ENCODE peak calls at places on chromosome 13, in eight cellular contexts. R, K, O, G, I, T, M and D are unnamed samples.

GRCh38 chr13:22940090-22940710 is 240.6 kb upstream of the SGCG start:
- DNase-seq in R (no peak), K (no peak), O (no peak), G (no peak), I (no peak), T (no peak), M (no peak), D (no peak)

GRCh38 chr13:37417042-37417441 is 181.5 kb downstream of the POSTN start:
- DNase-seq in R (no peak), K (no peak), O (no peak), G (no peak), I (no peak), T (no peak), M (no peak), D (no peak)

GRCh38 chr13:113669231-113669870 is 2.3 kb downstream of the GRK1 start:
- DNase-seq in R (no peak), K (peak), O (no peak), G (no peak), I (no peak), T (peak), M (no peak), D (no peak)

GRCh38 chr13:48797127-48797526 is 143.4 kb downstream of the CYSLTR2 start:
- DNase-seq in R (no peak), K (no peak), O (no peak), G (no peak), I (no peak), T (no peak), M (no peak), D (no peak)

GRCh38 chr13:76293751-76294150 is 592.5 kb downstream of the KCTD12 start:
- DNase-seq in R (no peak), K (no peak), O (no peak), G (no peak), I (no peak), T (no peak), M (no peak), D (no peak)

GRCh38 chr13:82717249-82717648 is 1165.0 kb downstream of the SLITRK1 start:
- DNase-seq in R (no peak), K (no peak), O (no peak), G (no peak), I (no peak), T (no peak), M (no peak), D (peak)

GRCh38 chr13:51729853-51730553 is 74.0 kb downstream of the DHRS12 start:
- DNase-seq in R (peak), K (no peak), O (no peak), G (no peak), I (peak), T (peak), M (peak), D (no peak)

GRCh38 chr13:97231118-97231831 is 9.1 kb downstream of the MBNL2 start:
- DNase-seq in R (no peak), K (no peak), O (no peak), G (no peak), I (no peak), T (no peak), M (no peak), D (no peak)

GRCh38 chr13:31267126-31267784 is 67.5 kb downstream of the B3GLCT start:
- DNase-seq in R (no peak), K (no peak), O (no peak), G (no peak), I (no peak), T (no peak), M (no peak), D (no peak)

GRCh38 chr13:35994131-35994966 is 136.8 kb downstream of the DCLK1 start:
- DNase-seq in R (no peak), K (no peak), O (no peak), G (no peak), I (no peak), T (no peak), M (no peak), D (no peak)

GRCh38 chr13:24670927-24671326 is 9.3 kb upstream of the ATP12A start:
- DNase-seq in R (no peak), K (peak), O (no peak), G (no peak), I (peak), T (peak), M (no peak), D (peak)

GRCh38 chr13:85659493-85659892 is 139.7 kb downstream of the SLITRK6 start:
- DNase-seq in R (no peak), K (no peak), O (no peak), G (no peak), I (no peak), T (no peak), M (no peak), D (no peak)

GRCh38 chr13:112783135-112783945 is 93.5 kb downstream of the ATP11A start:
- DNase-seq in R (no peak), K (no peak), O (no peak), G (no peak), I (no peak), T (no peak), M (no peak), D (no peak)

GRCh38 chr13:69306766-69307165 is 800.9 kb upstream of the ATXN8OS start:
- DNase-seq in R (no peak), K (no peak), O (no peak), G (no peak), I (no peak), T (no peak), M (no peak), D (no peak)

GRCh38 chr13:71320452-71320851 is 546.6 kb downstream of the DACH1 start:
- DNase-seq in R (no peak), K (peak), O (no peak), G (no peak), I (no peak), T (peak), M (no peak), D (peak)

GRCh38 chr13:110106726-110107125 is 200.2 kb downstream of the COL4A1 start:
- DNase-seq in R (no peak), K (no peak), O (no peak), G (no peak), I (no peak), T (no peak), M (no peak), D (no peak)

GRCh38 chr13:71704650-71705049 is 162.4 kb downstream of the DACH1 start:
- DNase-seq in R (no peak), K (no peak), O (no peak), G (no peak), I (no peak), T (no peak), M (no peak), D (no peak)

GRCh38 chr13:80359459-80360297 is 18.8 kb upstream of the SPRY2 start:
- DNase-seq in R (no peak), K (no peak), O (no peak), G (no peak), I (no peak), T (no peak), M (no peak), D (no peak)

GRCh38 chr13:105464249-105464648 is 1071.2 kb downstream of the EFNB2 start:
- DNase-seq in R (no peak), K (no peak), O (no peak), G (no peak), I (no peak), T (no peak), M (no peak), D (no peak)

GRCh38 chr13:45728759-45729158 is 26.6 kb downstream of the CBY2 start:
- DNase-seq in R (no peak), K (no peak), O (no peak), G (no peak), I (no peak), T (peak), M (peak), D (peak)

GRCh38 chr13:110323172-110323851 is 16.2 kb downstream of the COL4A2 start:
- DNase-seq in R (no peak), K (no peak), O (no peak), G (no peak), I (no peak), T (no peak), M (no peak), D (peak)

GRCh38 chr13:43861863-43862262 is 17.7 kb downstream of the CCDC122 start:
- DNase-seq in R (no peak), K (no peak), O (no peak), G (no peak), I (no peak), T (no peak), M (no peak), D (no peak)

GRCh38 chr13:29883941-29884518 is 33.6 kb upstream of the UBL3 start:
- DNase-seq in R (no peak), K (no peak), O (no peak), G (no peak), I (no peak), T (no peak), M (no peak), D (no peak)

GRCh38 chr13:53200498-53201453 is 172.2 kb downstream of the OLFM4 start:
- DNase-seq in R (no peak), K (no peak), O (no peak), G (no peak), I (peak), T (peak), M (no peak), D (peak)

GRCh38 chr13:22316494-22317025 is 645.7 kb downstream of the FGF9 start:
- DNase-seq in R (no peak), K (no peak), O (no peak), G (no peak), I (no peak), T (no peak), M (no peak), D (no peak)

GRCh38 chr13:45718063-45718462 is 15.9 kb downstream of the CBY2 start:
- DNase-seq in R (no peak), K (no peak), O (no peak), G (no peak), I (no peak), T (no peak), M (no peak), D (no peak)

GRCh38 chr13:52809310-52809769 is 39.1 kb downstream of the PCDH8 start:
- DNase-seq in R (no peak), K (peak), O (no peak), G (no peak), I (peak), T (peak), M (peak), D (peak)

GRCh38 chr13:40446365-40446764 is 220.1 kb downstream of the FOXO1 start:
- DNase-seq in R (no peak), K (no peak), O (no peak), G (no peak), I (no peak), T (no peak), M (no peak), D (no peak)

GRCh38 chr13:79237981-79238380 is 168.1 kb downstream of the RBM26 start:
- DNase-seq in R (no peak), K (no peak), O (no peak), G (no peak), I (no peak), T (no peak), M (no peak), D (no peak)

GRCh38 chr13:110713642-110713952 is at the start of gene ING1:
- DNase-seq in R (no peak), K (peak), O (no peak), G (no peak), I (no peak), T (no peak), M (no peak), D (no peak)

GRCh38 chr13:111567637-111568036 is 247.2 kb downstream of the TEX29 start:
- DNase-seq in R (no peak), K (no peak), O (no peak), G (no peak), I (no peak), T (no peak), M (no peak), D (no peak)

GRCh38 chr13:20369886-20370361 is 137.8 kb upstream of the GJB6 start:
- DNase-seq in R (no peak), K (no peak), O (no peak), G (no peak), I (no peak), T (no peak), M (no peak), D (no peak)

GRCh38 chr13:21986602-21987001 is 315.7 kb downstream of the FGF9 start:
- DNase-seq in R (no peak), K (no peak), O (no peak), G (no peak), I (no peak), T (no peak), M (no peak), D (no peak)

GRCh38 chr13:31614073-31614472 is 125.3 kb upstream of the RXFP2 start:
- DNase-seq in R (no peak), K (no peak), O (no peak), G (no peak), I (no peak), T (no peak), M (no peak), D (no peak)

GRCh38 chr13:84870190-84870589 is 929.0 kb downstream of the SLITRK6 start:
- DNase-seq in R (no peak), K (no peak), O (no peak), G (no peak), I (no peak), T (peak), M (no peak), D (no peak)

GRCh38 chr13:21234537-21234936 is 58.1 kb downstream of the MRPL57 start:
- DNase-seq in R (no peak), K (peak), O (no peak), G (no peak), I (no peak), T (no peak), M (no peak), D (peak)

GRCh38 chr13:85690368-85690767 is 108.9 kb downstream of the SLITRK6 start:
- DNase-seq in R (no peak), K (no peak), O (no peak), G (no peak), I (no peak), T (no peak), M (no peak), D (no peak)

GRCh38 chr13:80336335-80336734 is 4.6 kb downstream of the SPRY2 start:
- DNase-seq in R (no peak), K (no peak), O (no peak), G (no peak), I (no peak), T (no peak), M (no peak), D (no peak)

GRCh38 chr13:97753942-97754670 is 199.4 kb upstream of the IPO5 start:
- DNase-seq in R (no peak), K (peak), O (no peak), G (no peak), I (no peak), T (peak), M (no peak), D (no peak)